ENCODE peak calls at places on chromosomes 11 and 22, in four cellular contexts. V is CD8-positive, alpha-beta T cell; G is astrocyte; T is WTC11. X is an unnamed sample.

GRCh38 chr11:111793863-111794262 is 27.7 kb upstream of the PPP2R1B start:
- DNase-seq in V (no peak), G (peak), T (no peak), X (peak)

GRCh38 chr11:74018331-74019005 is 9.6 kb upstream of the UCP3 start:
- DNase-seq in V (no peak), G (peak), T (no peak), X (no peak)

GRCh38 chr22:42909363-42910058 is 52.4 kb upstream of the ARFGAP3 start:
- DNase-seq in V (no peak), G (no peak), T (no peak), X (no peak)

GRCh38 chr22:37740455-37741311 is 43.8 kb downstream of the TRIOBP start:
- DNase-seq in V (peak), G (no peak), T (no peak), X (no peak)

GRCh38 chr11:27443746-27444465 is 28.7 kb downstream of the LGR4 start:
- DNase-seq in V (no peak), G (no peak), T (no peak), X (no peak)

GRCh38 chr11:125454047-125454446 is 42.0 kb downstream of the FEZ1 start:
- DNase-seq in V (no peak), G (no peak), T (no peak), X (no peak)

GRCh38 chr11:88326112-88326511 is 11.4 kb downstream of the CTSC start:
- DNase-seq in V (no peak), G (no peak), T (peak), X (no peak)

GRCh38 chr11:87215236-87215635 is 177.5 kb downstream of the TMEM135 start:
- DNase-seq in V (no peak), G (peak), T (no peak), X (no peak)

GRCh38 chr11:80593981-80594380 is 1153.2 kb upstream of the TENM4 start:
- DNase-seq in V (no peak), G (peak), T (no peak), X (no peak)

GRCh38 chr22:23398701-23399366 is 181.3 kb downstream of the IGLL1 start:
- DNase-seq in V (no peak), G (no peak), T (peak), X (peak)

GRCh38 chr22:50045211-50046018 is 12.7 kb downstream of the TTLL8 start:
- DNase-seq in V (no peak), G (no peak), T (no peak), X (no peak)

GRCh38 chr11:61712301-61712700 is 32.1 kb downstream of the DAGLA start:
- DNase-seq in V (no peak), G (no peak), T (no peak), X (no peak)

GRCh38 chr11:20754957-20755356 is 85.6 kb downstream of the NELL1 start:
- DNase-seq in V (no peak), G (no peak), T (peak), X (peak)

GRCh38 chr11:10294289-10294953 is 402 bp upstream of the SBF2 start:
- DNase-seq in V (no peak), G (no peak), T (peak), X (peak)

GRCh38 chr22:50306753-50307749 is at the start of gene PLXNB2:
- DNase-seq in V (no peak), G (peak), T (peak), X (peak)

GRCh38 chr11:34356918-34357645 is 728 bp downstream of the ABTB2 start:
- DNase-seq in V (peak), G (peak), T (peak), X (peak)
- TF ChIP-seq CTCF in V (no peak), G (no peak), T (no peak), X (peak)

GRCh38 chr11:76129729-76130128 is 76.6 kb downstream of the WNT11 start:
- DNase-seq in V (no peak), G (no peak), T (no peak), X (no peak)

GRCh38 chr11:76132268-76132667 is 74.0 kb downstream of the WNT11 start:
- DNase-seq in V (no peak), G (no peak), T (no peak), X (no peak)

GRCh38 chr11:76131585-76131984 is 74.7 kb downstream of the WNT11 start:
- DNase-seq in V (no peak), G (peak), T (no peak), X (no peak)

GRCh38 chr11:76134239-76134638 is 72.1 kb downstream of the WNT11 start:
- DNase-seq in V (no peak), G (no peak), T (no peak), X (no peak)

GRCh38 chr11:76131142-76131541 is 75.2 kb downstream of the WNT11 start:
- DNase-seq in V (no peak), G (no peak), T (no peak), X (peak)
- TF ChIP-seq CTCF in V (no peak), G (no peak), T (no peak), X (no peak)

GRCh38 chr11:64654439-64654838 is 63.4 kb downstream of the SLC22A12 start:
- DNase-seq in V (no peak), G (no peak), T (no peak), X (no peak)

GRCh38 chr11:64654958-64655541 is 64.0 kb downstream of the SLC22A12 start:
- DNase-seq in V (no peak), G (no peak), T (no peak), X (no peak)

GRCh38 chr11:64655901-64656601 is 65.0 kb downstream of the SLC22A12 start:
- DNase-seq in V (no peak), G (no peak), T (no peak), X (peak)

GRCh38 chr11:64659417-64660144 is 63.4 kb downstream of the NRXN2 start:
- DNase-seq in V (no peak), G (peak), T (no peak), X (no peak)

GRCh38 chr11:64656797-64657196 is 65.8 kb downstream of the SLC22A12 start:
- DNase-seq in V (no peak), G (no peak), T (peak), X (peak)
- TF ChIP-seq CTCF in V (no peak), G (no peak), T (no peak), X (peak)

GRCh38 chr11:67482736-67483497 is at the start of gene AIP:
- DNase-seq in V (peak), G (peak), T (peak), X (peak)
- TF ChIP-seq CTCF in V (no peak), G (no peak), T (no peak), X (peak)

GRCh38 chr11:64518928-64519327 is 72.1 kb upstream of the SLC22A12 start:
- DNase-seq in V (no peak), G (no peak), T (no peak), X (no peak)
- TF ChIP-seq CTCF in V (no peak), G (no peak), T (no peak), X (no peak)

GRCh38 chr11:8087185-8087584 is 6.2 kb downstream of the TUB start:
- DNase-seq in V (no peak), G (no peak), T (peak), X (no peak)
- TF ChIP-seq CTCF in V (no peak), G (no peak), T (peak), X (peak)

GRCh38 chr11:13152736-13153541 is 124.7 kb upstream of the BMAL1 start:
- DNase-seq in V (no peak), G (no peak), T (no peak), X (no peak)
- TF ChIP-seq CTCF in V (no peak), G (peak), T (no peak), X (no peak)

DNA sequence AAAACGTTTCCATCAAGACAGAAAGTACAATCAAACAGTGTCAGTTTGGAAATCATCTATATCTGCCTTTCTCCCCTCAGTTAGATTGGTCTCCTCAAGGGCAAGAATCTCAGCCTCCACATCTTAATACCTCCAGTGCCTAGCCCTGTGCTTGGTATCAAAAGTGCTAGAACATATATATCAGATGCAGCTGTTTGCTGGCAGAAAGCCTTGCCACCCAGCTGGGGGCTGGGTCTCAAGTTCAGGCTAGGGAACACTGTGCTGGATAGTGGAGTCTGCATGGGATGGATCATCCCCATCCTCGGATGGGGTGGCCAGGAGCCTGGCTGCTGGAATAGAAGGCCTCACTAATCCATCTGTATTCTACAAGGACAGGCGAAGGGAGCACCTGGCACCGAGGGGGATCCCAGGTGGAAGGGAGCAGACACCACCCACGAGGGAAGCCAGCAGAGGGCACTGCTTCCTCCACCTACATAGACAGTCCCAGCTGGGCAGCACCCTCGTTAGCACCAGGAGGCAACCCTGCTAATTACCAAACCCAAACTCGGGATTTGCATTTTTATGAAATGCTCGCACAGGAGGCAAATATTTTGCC is 602.2 kb downstream of the BUD13 start:
- DNase-seq in V (no peak), G (no peak), T (peak), X (peak)
- TF ChIP-seq CTCF in V (no peak), G (no peak), T (no peak), X (peak)

GRCh38 chr11:17476317-17477083 is at the start of gene ABCC8:
- DNase-seq in V (no peak), G (no peak), T (peak), X (peak)
- TF ChIP-seq CTCF in V (no peak), G (no peak), T (no peak), X (no peak)

X was measured in WERI-Rb-1.